ENCODE peak calls at places on chromosome 5, in ten cellular contexts. P is ovary; K is gastrocnemius medialis; E is RWPE2; W is CD4-positive, CD25-positive, alpha-beta regulatory T cell; G is OCI-LY7; B is tibial nerve; Y is heart left ventricle; I is mammary epithelial cell; Q is spleen. Z is an unnamed sample. For H3K4me1, the result is how much of the 10 kb centered on the place peaks cover.

GRCh38 chr5:137566118-137566541 is 67.0 kb upstream of the SPOCK1 start:
- DNase-seq in P (no peak), K (no peak), E (no peak), W (no peak), G (no peak), B (no peak), Y (no peak), I (no peak), Q (no peak), Z (no peak)

GRCh38 chr5:65791721-65792698 is 70.0 kb downstream of the NLN start:
- DNase-seq in P (no peak), K (no peak), E (no peak), W (no peak), G (no peak), B (no peak), Y (no peak), I (no peak), Q (no peak), Z (no peak)

GRCh38 chr5:154320690-154321089 is 125.1 kb upstream of the SAP30L start:
- DNase-seq in P (no peak), K (peak), E (no peak), W (no peak), G (no peak), B (peak), Y (no peak), I (no peak), Q (no peak), Z (peak)

GRCh38 chr5:4212071-4212739 is 616.6 kb downstream of the IRX1 start:
- DNase-seq in P (no peak), K (no peak), E (no peak), W (no peak), G (no peak), B (no peak), Y (no peak), I (no peak), Q (no peak), Z (no peak)

GRCh38 chr5:98775962-98776687 is 2.7 kb downstream of the RGMB start:
- DNase-seq in P (no peak), K (no peak), E (no peak), W (no peak), G (no peak), B (no peak), Y (no peak), I (peak), Q (no peak), Z (no peak)

GRCh38 chr5:74865293-74865798 is 841 bp downstream of the FAM169A start:
- DNase-seq in P (no peak), K (no peak), E (no peak), W (no peak), G (no peak), B (no peak), Y (no peak), I (no peak), Q (no peak), Z (no peak)

GRCh38 chr5:129904667-129905466 is 602 bp downstream of the CHSY3 start:
- DNase-seq in P (peak), K (peak), E (peak), W (no peak), G (no peak), B (no peak), Y (peak), I (peak), Q (peak), Z (peak)

GRCh38 chr5:163193886-163194285 is 243.5 kb upstream of the CCNG1 start:
- DNase-seq in P (no peak), K (no peak), E (no peak), W (no peak), G (no peak), B (no peak), Y (no peak), I (no peak), Q (no peak), Z (no peak)

GRCh38 chr5:10876345-10876744 is 115.3 kb upstream of the DAP start:
- DNase-seq in P (no peak), K (no peak), E (no peak), W (no peak), G (no peak), B (no peak), Y (peak), I (no peak), Q (no peak), Z (no peak)

GRCh38 chr5:61139094-61139873 is 23.0 kb downstream of the SMIM15 start:
- DNase-seq in P (no peak), K (no peak), E (no peak), W (no peak), G (no peak), B (no peak), Y (no peak), I (no peak), Q (no peak), Z (no peak)

GRCh38 chr5:4042311-4042710 is 446.7 kb downstream of the IRX1 start:
- DNase-seq in P (no peak), K (no peak), E (no peak), W (peak), G (no peak), B (no peak), Y (no peak), I (no peak), Q (no peak), Z (no peak)

GRCh38 chr5:65769539-65769938 is 47.5 kb downstream of the NLN start:
- DNase-seq in P (no peak), K (no peak), E (no peak), W (no peak), G (no peak), B (no peak), Y (no peak), I (peak), Q (no peak), Z (no peak)

GRCh38 chr5:89374818-89375521 is 492.0 kb upstream of the MEF2C start:
- DNase-seq in P (no peak), K (no peak), E (no peak), W (no peak), G (no peak), B (no peak), Y (no peak), I (no peak), Q (no peak), Z (no peak)

GRCh38 chr5:175748650-175749049 is 90.8 kb downstream of the HRH2 start:
- DNase-seq in P (no peak), K (no peak), E (no peak), W (no peak), G (no peak), B (no peak), Y (no peak), I (no peak), Q (no peak), Z (no peak)

GRCh38 chr5:31809037-31809910 is 170.3 kb downstream of the PDZD2 start:
- DNase-seq in P (peak), K (peak), E (peak), W (peak), G (peak), B (peak), Y (peak), I (peak), Q (no peak), Z (peak)

GRCh38 chr5:17277907-17278306 is 60.5 kb downstream of the BASP1 start:
- DNase-seq in P (no peak), K (no peak), E (no peak), W (no peak), G (no peak), B (no peak), Y (no peak), I (no peak), Q (no peak), Z (no peak)

GRCh38 chr5:137114529-137114928 is 384.6 kb downstream of the SPOCK1 start:
- DNase-seq in P (no peak), K (no peak), E (no peak), W (no peak), G (no peak), B (no peak), Y (no peak), I (peak), Q (no peak), Z (no peak)

GRCh38 chr5:126780165-126780827 is 3.4 kb downstream of the LMNB1 start:
- DNase-seq in P (no peak), K (peak), E (no peak), W (peak), G (peak), B (peak), Y (no peak), I (peak), Q (no peak), Z (no peak)

GRCh38 chr5:76526950-76527349 is 96.3 kb downstream of the F2RL2 start:
- DNase-seq in P (no peak), K (no peak), E (no peak), W (no peak), G (no peak), B (no peak), Y (no peak), I (no peak), Q (no peak), Z (no peak)

DNA sequence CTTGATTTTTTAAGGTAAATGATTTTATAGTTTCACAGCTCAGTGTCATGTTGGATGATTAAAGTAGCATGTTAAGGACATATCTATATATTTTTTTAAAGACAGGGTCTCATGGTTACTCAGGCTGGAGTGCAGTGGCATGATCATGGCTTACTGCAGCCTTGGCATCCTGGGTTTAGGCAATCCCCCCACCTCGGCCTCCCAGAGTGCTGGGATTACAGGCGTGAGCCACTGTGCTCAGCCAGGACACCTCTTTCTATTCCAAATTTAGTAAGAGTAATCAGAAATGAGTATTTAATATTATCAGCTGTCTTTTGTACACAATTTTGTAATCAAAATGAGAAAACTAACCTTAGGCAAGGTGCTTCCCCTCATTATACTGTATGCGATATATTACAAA is 38.6 kb upstream of the LRRTM2 start:
- DNase-seq in P (no peak), K (no peak), E (no peak), W (no peak), G (no peak), B (no peak), Y (no peak), I (no peak), Q (no peak), Z (no peak)
- H3K4me1 ChIP-seq in P (under half), K (under half), E (under half), W (under half), G (under half), B (under half), Y (under half), I (under half), Q (under half), Z (under half)

DNA sequence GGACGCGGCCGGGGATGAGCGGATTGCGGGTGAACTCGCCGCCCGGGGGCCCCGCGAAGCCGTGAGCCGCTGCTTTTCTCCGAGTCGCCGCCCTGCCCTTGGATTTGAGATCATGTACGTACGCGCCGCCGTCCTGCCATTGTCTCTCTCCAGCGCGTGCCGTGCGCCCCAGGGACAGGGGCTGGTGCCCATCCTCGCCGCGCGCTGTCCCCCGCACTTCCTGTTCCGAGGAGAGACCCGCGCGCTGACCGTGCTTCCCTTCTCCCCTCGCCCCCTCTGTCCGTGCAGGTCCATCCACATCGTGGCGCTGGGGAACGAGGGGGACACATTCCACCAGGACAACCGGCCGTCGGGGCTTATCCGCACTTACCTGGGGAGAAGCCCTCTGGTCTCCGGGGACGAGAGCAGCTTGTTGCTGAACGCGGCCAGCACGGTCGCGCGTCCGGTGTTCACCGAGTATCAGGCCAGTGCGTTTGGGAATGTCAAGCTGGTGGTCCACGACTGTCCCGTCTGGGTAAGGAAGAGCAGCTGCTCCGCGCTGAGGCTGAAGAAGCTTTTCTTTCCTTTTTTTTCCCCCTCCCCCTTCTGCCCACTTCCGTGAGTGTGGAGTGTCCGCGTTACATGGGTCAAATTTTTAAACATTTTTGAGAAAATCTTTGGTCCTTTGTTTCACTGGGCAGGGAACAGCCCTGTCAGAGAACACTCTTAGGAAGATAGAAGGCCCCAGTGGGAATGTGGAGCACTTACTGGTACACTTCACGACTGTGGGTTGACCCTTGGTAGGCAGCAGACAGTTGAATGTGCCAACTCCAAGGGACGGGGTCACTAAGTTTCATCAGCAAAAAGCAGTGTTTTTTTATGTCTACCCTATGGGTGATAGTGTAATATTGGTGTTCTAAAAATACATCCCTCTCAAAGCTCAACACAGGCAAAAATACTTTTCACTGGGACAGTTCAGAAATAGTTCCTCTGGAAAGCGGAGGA is 727 bp downstream of the RHOBTB3 start:
- DNase-seq in P (peak), K (peak), E (peak), W (peak), G (no peak), B (peak), Y (peak), I (peak), Q (peak), Z (peak)
- H3K4me1 ChIP-seq in P (under half), K (half or more), E (under half), W (under half), G (under half), B (under half), Y (under half), I (under half), Q (half or more), Z (half or more)

DNA sequence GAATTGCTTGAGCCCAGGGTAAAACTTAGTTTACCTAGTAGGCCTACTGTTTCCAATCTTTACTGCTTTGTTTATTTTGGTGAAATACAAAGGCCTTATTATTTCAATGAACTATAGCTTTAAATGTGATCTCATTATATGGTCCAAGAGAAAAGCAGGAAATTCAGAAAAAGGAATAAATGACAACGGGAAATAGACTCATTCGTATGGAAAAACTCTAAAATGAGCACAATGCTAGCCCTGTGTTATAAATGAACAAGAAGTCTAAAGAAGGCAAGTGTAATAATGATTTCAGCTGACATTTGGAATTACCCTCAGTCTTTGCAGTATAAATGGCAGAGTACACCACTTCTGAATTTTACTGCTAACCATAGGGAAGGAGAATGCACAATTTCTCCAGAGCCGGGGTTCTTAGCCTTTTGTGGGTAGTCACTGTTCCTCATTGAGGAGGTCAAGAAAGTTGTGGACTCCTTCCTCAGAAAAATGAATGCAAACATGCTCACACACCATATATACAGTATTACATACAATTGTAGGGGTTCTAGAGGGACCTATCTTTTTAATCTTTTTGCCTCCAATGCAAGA is 93.1 kb downstream of the ANKRD55 start:
- DNase-seq in P (no peak), K (no peak), E (no peak), W (no peak), G (no peak), B (no peak), Y (no peak), I (no peak), Q (no peak), Z (no peak)
- H3K4me1 ChIP-seq in P (under half), K (under half), E (under half), W (under half), G (under half), B (under half), Y (under half), I (under half), Q (under half), Z (under half)

GRCh38 chr5:55546991-55547390 is 12.2 kb upstream of the PLPP1 start:
- DNase-seq in P (no peak), K (no peak), E (no peak), W (no peak), G (peak), B (no peak), Y (no peak), I (no peak), Q (no peak), Z (no peak)
- H3K4me1 ChIP-seq in P (under half), K (under half), E (under half), W (under half), G (under half), B (under half), Y (under half), I (under half), Q (under half), Z (under half)

DNA sequence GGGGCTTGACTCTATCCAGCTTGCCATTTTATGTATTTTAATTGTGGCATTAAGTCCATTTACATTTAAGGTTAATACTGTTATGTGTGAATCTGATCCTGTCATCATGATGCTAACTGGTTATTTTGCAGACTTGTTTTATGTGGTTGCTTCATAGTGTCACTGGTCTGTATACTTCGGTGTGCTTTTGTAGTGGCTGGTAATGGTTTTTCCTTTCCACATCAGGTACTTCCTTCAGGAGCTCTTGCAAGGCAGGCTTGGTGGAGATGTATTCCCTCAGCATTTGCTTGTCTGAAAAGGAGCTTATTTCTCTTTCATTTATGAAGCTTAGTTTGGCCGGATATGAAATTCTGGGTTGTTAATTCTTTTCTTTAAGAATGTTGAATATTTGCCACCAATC is 145.9 kb downstream of the CPLANE1 start:
- DNase-seq in P (no peak), K (no peak), E (no peak), W (no peak), G (no peak), B (no peak), Y (no peak), I (no peak), Q (no peak), Z (no peak)
- H3K4me1 ChIP-seq in P (under half), K (under half), E (under half), W (under half), G (under half), B (under half), Y (under half), I (under half), Q (under half), Z (under half)